ENCODE peak calls at places on chromosomes 7 and 10, in five cellular contexts. X is A549, B is hepatocyte, K is brain microvascular endothelial cell, T is astrocyte of the cerebellum. Z is an unnamed sample.

GRCh38 chr7:35680403-35681013 is 14.4 kb downstream of the HERPUD2 start:
- DNase-seq in B (no peak), X (no peak), K (no peak), T (no peak), Z (no peak)

GRCh38 chr7:151570366-151570915 is 50.7 kb upstream of the RHEB start:
- DNase-seq in K (no peak), T (peak), B (no peak), X (peak), Z (peak)

GRCh38 chr10:33441561-33441960 is 107.1 kb upstream of the NRP1 start:
- DNase-seq in T (no peak), B (no peak), K (no peak), X (peak), Z (peak)

GRCh38 chr7:42198974-42199668 is 37.9 kb downstream of the GLI3 start:
- DNase-seq in T (peak), X (no peak), K (no peak), B (no peak), Z (no peak)

GRCh38 chr10:99983280-99983988 is 26.3 kb downstream of the DNMBP start:
- DNase-seq in B (peak), X (no peak), T (no peak), K (peak), Z (no peak)

GRCh38 chr7:38881015-38881414 is 28.0 kb downstream of the VPS41 start:
- DNase-seq in X (no peak), T (no peak), K (no peak), B (no peak), Z (no peak)

GRCh38 chr10:110530131-110530831 is 32.6 kb downstream of the DUSP5 start:
- DNase-seq in T (no peak), X (peak), B (peak), K (peak), Z (peak)

GRCh38 chr10:91528768-91529167 is 104.1 kb downstream of the PPP1R3C start:
- DNase-seq in X (no peak), K (no peak), T (no peak), B (no peak), Z (no peak)

GRCh38 chr10:132151286-132151950 is 35.3 kb upstream of the DPYSL4 start:
- DNase-seq in X (no peak), T (no peak), K (no peak), B (no peak), Z (no peak)

GRCh38 chr7:22864301-22864700 is 41.7 kb upstream of the TOMM7 start:
- DNase-seq in K (peak), X (no peak), B (no peak), T (no peak), Z (no peak)

GRCh38 chr10:14397069-14397468 is 66.3 kb upstream of the FRMD4A start:
- DNase-seq in T (peak), X (no peak), B (peak), K (peak), Z (peak)

GRCh38 chr10:86943316-86944030 is 13.9 kb downstream of the MMRN2 start:
- DNase-seq in K (no peak), T (no peak), B (no peak), X (no peak), Z (no peak)

GRCh38 chr7:30348083-30348560 is 63.7 kb downstream of the ZNRF2 start:
- DNase-seq in T (peak), X (peak), B (peak), K (peak), Z (peak)
- H3K4me3 ChIP-seq in T (no peak), X (no peak), B (no peak), K (no peak), Z (peak)

GRCh38 chr7:140402178-140402835 is 1.6 kb upstream of the RAB19 start:
- DNase-seq in T (peak), X (no peak), B (no peak), K (peak), Z (no peak)

GRCh38 chr7:140393756-140394306 is 4.5 kb downstream of the SLC37A3 start:
- DNase-seq in B (no peak), K (no peak), X (no peak), T (no peak), Z (no peak)

GRCh38 chr7:140397784-140398750 is at the start of gene SLC37A3:
- DNase-seq in B (peak), X (peak), T (peak), K (peak), Z (peak)

GRCh38 chr7:140400381-140400780 is 2.1 kb upstream of the SLC37A3 start:
- DNase-seq in T (no peak), K (no peak), X (no peak), B (no peak), Z (no peak)

DNA sequence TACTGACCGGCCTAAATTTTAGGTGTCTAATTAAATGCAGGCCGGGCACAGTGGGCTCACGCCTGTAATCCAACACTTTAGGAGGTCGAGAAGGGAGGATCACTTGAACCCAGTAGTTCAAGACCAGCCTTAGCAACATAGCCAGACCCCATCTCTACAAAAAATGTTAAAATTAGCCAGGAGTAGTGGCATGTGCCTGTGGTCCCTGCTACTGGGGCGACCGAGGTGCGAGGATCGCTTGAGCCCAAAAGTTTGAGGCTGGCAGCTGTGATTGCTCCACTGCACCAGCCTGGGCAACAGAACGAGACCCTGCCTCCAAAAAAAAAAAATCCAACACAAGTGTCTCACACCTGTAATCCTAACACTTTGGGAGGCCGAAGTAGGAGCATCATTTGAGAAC is 491 bp upstream of the SLC37A3 start:
- DNase-seq in X (no peak), B (no peak), K (no peak), T (no peak), Z (no peak)
- H3K4me3 ChIP-seq in X (peak), B (no peak), K (no peak), T (no peak), Z (peak)

DNA sequence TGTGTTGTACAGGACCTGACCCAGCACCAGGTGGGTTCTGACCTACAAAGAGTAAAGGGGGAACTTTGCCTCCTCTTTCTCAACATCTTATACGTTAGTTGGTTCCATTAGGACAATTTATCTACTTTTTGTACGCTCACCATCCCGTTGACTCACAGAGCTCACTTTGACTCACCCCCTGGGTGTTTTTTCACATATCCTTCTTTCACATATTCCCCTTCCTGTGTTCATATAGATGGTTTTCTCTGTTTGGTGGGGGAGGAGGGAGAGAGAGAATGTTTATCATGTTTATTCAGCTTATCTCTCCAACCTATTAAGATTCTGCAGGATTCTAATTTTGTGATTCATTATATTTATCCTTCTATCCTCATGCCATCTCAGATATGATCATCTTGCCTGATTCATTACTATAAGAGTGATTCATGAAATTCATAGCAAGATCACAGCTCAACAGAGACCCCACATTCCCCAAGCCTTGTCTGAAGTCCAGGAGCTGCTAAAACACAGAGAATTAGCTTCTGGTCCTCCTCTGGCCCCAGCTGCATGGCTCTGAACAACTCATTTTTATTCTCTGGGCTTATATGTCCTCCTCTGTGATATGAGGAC is 37.2 kb downstream of the PRSS2 start:
- DNase-seq in K (peak), X (no peak), B (no peak), T (no peak), Z (no peak)
- H3K4me3 ChIP-seq in K (no peak), X (no peak), B (no peak), T (no peak), Z (no peak)

GRCh38 chr7:47702096-47702495 is 120.2 kb upstream of the TNS3 start:
- DNase-seq in K (no peak), X (no peak), B (no peak), T (no peak), Z (no peak)
- H3K4me3 ChIP-seq in K (no peak), X (no peak), B (no peak), T (no peak), Z (no peak)

DNA sequence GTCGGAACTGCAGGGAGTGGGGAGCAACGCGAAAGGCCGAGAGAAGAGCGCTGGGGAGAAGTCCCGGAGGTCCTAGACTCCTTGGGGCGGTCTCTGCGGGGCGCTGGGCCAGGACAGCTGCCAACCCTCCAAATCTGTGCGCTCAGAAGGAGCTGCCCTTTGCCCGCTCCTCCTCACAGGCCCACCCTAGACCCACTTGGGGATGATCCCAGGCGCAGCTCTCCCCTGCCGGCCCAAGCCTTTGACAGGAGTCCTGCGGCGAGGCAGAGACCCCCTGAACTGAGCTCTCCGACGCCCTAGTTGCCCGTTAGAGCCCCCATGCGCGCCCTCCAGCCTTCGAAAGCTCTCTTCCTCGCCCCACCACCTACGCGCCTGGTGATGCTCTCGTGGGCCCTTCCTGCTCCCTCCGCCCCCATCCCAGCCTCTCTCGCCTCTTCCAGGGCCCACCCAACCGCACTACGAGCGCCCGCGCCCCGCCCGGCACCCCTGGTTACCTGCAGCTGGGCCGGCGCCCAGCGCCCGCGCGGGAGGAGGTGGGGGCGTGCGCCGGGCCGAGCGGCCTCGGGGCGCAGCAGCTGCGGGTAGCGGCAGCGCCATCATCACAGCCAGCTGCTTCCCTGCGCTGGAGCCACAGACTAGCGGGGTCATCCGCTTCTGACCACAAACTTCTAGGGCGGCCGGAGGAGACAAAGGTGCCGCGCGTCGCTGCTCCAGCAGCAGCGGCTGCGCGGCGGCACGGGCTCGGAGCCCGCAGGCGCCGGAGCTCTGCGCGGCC is 353.4 kb downstream of the DNAJB6 start:
- DNase-seq in X (no peak), K (peak), B (no peak), T (no peak), Z (peak)
- H3K4me3 ChIP-seq in X (no peak), K (peak), B (no peak), T (peak), Z (peak)

GRCh38 chr7:153886121-153886505 is 166.1 kb upstream of the DPP6 start:
- DNase-seq in T (no peak), B (no peak), K (no peak), X (no peak), Z (no peak)
- H3K4me3 ChIP-seq in T (no peak), B (no peak), K (no peak), X (no peak), Z (no peak)

GRCh38 chr10:92720306-92721165 is 30.8 kb downstream of the HHEX start:
- DNase-seq in B (no peak), K (no peak), X (no peak), T (no peak), Z (no peak)
- H3K4me3 ChIP-seq in B (no peak), K (no peak), X (no peak), T (no peak), Z (no peak)

GRCh38 chr10:133257489-133258065 is 19.1 kb downstream of the ADAM8 start:
- DNase-seq in X (peak), T (no peak), K (no peak), B (peak), Z (peak)
- H3K4me3 ChIP-seq in X (peak), T (no peak), K (no peak), B (no peak), Z (peak)

Z was measured in SJCRH30.